ENCODE peak calls at places on chromosomes 7 and 10, in ten cellular contexts. B is prostate gland; P is epithelial cell of proximal tubule; S is spleen; E is fibroblast of pulmonary artery; O is neural crest cell; A is nephron progenitor cell; L is CD4-positive, alpha-beta T cell; V is fibroblast of lung; X is heart right ventricle. R is an unnamed sample.

GRCh38 chr7:91310829-91311460 is 46.7 kb downstream of the FZD1 start:
- DNase-seq in B (no peak), P (no peak), S (no peak), E (peak), O (no peak), A (no peak), L (no peak), V (peak), X (no peak), R (no peak)

GRCh38 chr7:1969459-1970284 is 263.1 kb downstream of the MAD1L1 start:
- DNase-seq in B (no peak), P (no peak), S (peak), E (no peak), O (no peak), A (no peak), L (no peak), V (no peak), X (no peak), R (no peak)

GRCh38 chr7:151249034-151249731 is 689 bp upstream of the SMARCD3 start:
- DNase-seq in B (peak), P (no peak), S (peak), E (peak), O (peak), A (no peak), L (no peak), V (peak), X (peak), R (peak)

GRCh38 chr7:2168612-2169312 is 64.0 kb downstream of the MAD1L1 start:
- DNase-seq in B (peak), P (peak), S (no peak), E (no peak), O (no peak), A (no peak), L (no peak), V (no peak), X (no peak), R (no peak)

GRCh38 chr10:133358162-133358919 is 522 bp upstream of the FUOM start:
- DNase-seq in B (no peak), P (no peak), S (peak), E (no peak), O (no peak), A (no peak), L (no peak), V (no peak), X (no peak), R (no peak)

GRCh38 chr7:20280475-20281351 is 50.0 kb upstream of the ITGB8 start:
- DNase-seq in B (no peak), P (no peak), S (no peak), E (peak), O (no peak), A (no peak), L (no peak), V (peak), X (no peak), R (no peak)

GRCh38 chr7:42511027-42511426 is 274.0 kb upstream of the GLI3 start:
- DNase-seq in B (no peak), P (no peak), S (no peak), E (no peak), O (no peak), A (no peak), L (no peak), V (peak), X (no peak), R (no peak)

GRCh38 chr7:24894670-24895221 is 85.2 kb downstream of the OSBPL3 start:
- DNase-seq in B (no peak), P (no peak), S (no peak), E (no peak), O (no peak), A (no peak), L (no peak), V (no peak), X (no peak), R (no peak)

GRCh38 chr7:20798081-20798693 is 11.5 kb upstream of the SP8 start:
- DNase-seq in B (peak), P (no peak), S (peak), E (no peak), O (peak), A (peak), L (no peak), V (peak), X (no peak), R (peak)

GRCh38 chr7:74585844-74586243 is 71.7 kb upstream of the GTF2I start:
- DNase-seq in B (no peak), P (no peak), S (no peak), E (no peak), O (no peak), A (no peak), L (no peak), V (no peak), X (no peak), R (no peak)

GRCh38 chr7:12719141-12719919 is 31.9 kb downstream of the ARL4A start:
- DNase-seq in B (peak), P (no peak), S (no peak), E (peak), O (no peak), A (no peak), L (no peak), V (peak), X (no peak), R (no peak)

GRCh38 chr10:123642293-123642692 is 23.9 kb upstream of the GPR26 start:
- DNase-seq in B (no peak), P (no peak), S (no peak), E (no peak), O (no peak), A (no peak), L (no peak), V (no peak), X (no peak), R (no peak)

GRCh38 chr10:44908936-44909335 is 2.2 kb upstream of the TMEM72 start:
- DNase-seq in B (no peak), P (no peak), S (no peak), E (no peak), O (no peak), A (no peak), L (no peak), V (no peak), X (no peak), R (no peak)

GRCh38 chr10:70985824-70986336 is 97.5 kb upstream of the PCBD1 start:
- DNase-seq in B (peak), P (no peak), S (peak), E (no peak), O (no peak), A (no peak), L (no peak), V (peak), X (peak), R (peak)

GRCh38 chr7:157413881-157414701 is 77.3 kb downstream of the DNAJB6 start:
- DNase-seq in B (no peak), P (no peak), S (no peak), E (no peak), O (no peak), A (no peak), L (no peak), V (no peak), X (no peak), R (no peak)

GRCh38 chr10:9814285-9814866 is 1203.3 kb upstream of the CELF2 start:
- DNase-seq in B (no peak), P (no peak), S (no peak), E (peak), O (no peak), A (no peak), L (no peak), V (peak), X (no peak), R (no peak)

GRCh38 chr7:151867912-151868804 is 8.8 kb downstream of the PRKAG2 start:
- DNase-seq in B (peak), P (no peak), S (peak), E (no peak), O (no peak), A (no peak), L (no peak), V (no peak), X (peak), R (no peak)

GRCh38 chr7:159121476-159121875 is 23.2 kb downstream of the VIPR2 start:
- DNase-seq in B (no peak), P (no peak), S (no peak), E (no peak), O (no peak), A (no peak), L (no peak), V (no peak), X (no peak), R (no peak)

GRCh38 chr7:101984141-101984879 is 166.9 kb downstream of the CUX1 start:
- DNase-seq in B (no peak), P (no peak), S (no peak), E (no peak), O (no peak), A (no peak), L (no peak), V (no peak), X (no peak), R (no peak)

GRCh38 chr7:83976302-83976701 is 218.3 kb downstream of the SEMA3A start:
- DNase-seq in B (no peak), P (no peak), S (no peak), E (peak), O (peak), A (peak), L (no peak), V (peak), X (peak), R (peak)

GRCh38 chr7:53302511-53303246 is 267.2 kb downstream of the POM121L12 start:
- DNase-seq in B (no peak), P (no peak), S (no peak), E (no peak), O (no peak), A (no peak), L (no peak), V (no peak), X (no peak), R (no peak)

GRCh38 chr7:152737833-152738232 is 21.7 kb upstream of the ACTR3B start:
- DNase-seq in B (no peak), P (no peak), S (no peak), E (no peak), O (no peak), A (no peak), L (no peak), V (no peak), X (no peak), R (no peak)

GRCh38 chr7:28759373-28760013 is 198.6 kb downstream of the TRIL start:
- DNase-seq in B (no peak), P (peak), S (no peak), E (no peak), O (no peak), A (no peak), L (no peak), V (peak), X (no peak), R (no peak)

GRCh38 chr10:60872451-60872850 is 71.5 kb downstream of the RHOBTB1 start:
- DNase-seq in B (no peak), P (no peak), S (no peak), E (no peak), O (no peak), A (no peak), L (no peak), V (no peak), X (no peak), R (no peak)

GRCh38 chr7:93115796-93116195 is 2.0 kb downstream of the SAMD9 start:
- DNase-seq in B (no peak), P (no peak), S (no peak), E (peak), O (no peak), A (no peak), L (no peak), V (peak), X (no peak), R (peak)

GRCh38 chr10:75035975-75036708 is 75.3 kb upstream of the SAMD8 start:
- DNase-seq in B (no peak), P (no peak), S (no peak), E (peak), O (no peak), A (no peak), L (no peak), V (peak), X (no peak), R (no peak)

GRCh38 chr10:6494934-6495592 is 85.0 kb downstream of the PRKCQ start:
- DNase-seq in B (no peak), P (no peak), S (no peak), E (no peak), O (no peak), A (no peak), L (peak), V (no peak), X (no peak), R (no peak)

GRCh38 chr10:5492322-5492855 is 7.0 kb downstream of the CALML5 start:
- DNase-seq in B (no peak), P (no peak), S (no peak), E (no peak), O (no peak), A (no peak), L (no peak), V (no peak), X (no peak), R (no peak)

GRCh38 chr7:71077743-71078476 is 54.0 kb upstream of the GALNT17 start:
- DNase-seq in B (no peak), P (no peak), S (no peak), E (no peak), O (no peak), A (no peak), L (no peak), V (no peak), X (no peak), R (no peak)

GRCh38 chr10:15211464-15211979 is 43.0 kb upstream of the NMT2 start:
- DNase-seq in B (no peak), P (no peak), S (no peak), E (peak), O (no peak), A (no peak), L (no peak), V (peak), X (no peak), R (no peak)

GRCh38 chr7:115354925-115355324 is 433.0 kb downstream of the MDFIC start:
- DNase-seq in B (no peak), P (no peak), S (no peak), E (no peak), O (no peak), A (no peak), L (no peak), V (no peak), X (no peak), R (no peak)

GRCh38 chr10:5958077-5958476 is 19.3 kb downstream of the IL15RA start:
- DNase-seq in B (no peak), P (no peak), S (no peak), E (no peak), O (no peak), A (no peak), L (no peak), V (peak), X (no peak), R (no peak)

GRCh38 chr7:140667476-140667875 is 5.3 kb upstream of the ADCK2 start:
- DNase-seq in B (peak), P (no peak), S (no peak), E (no peak), O (no peak), A (no peak), L (no peak), V (no peak), X (no peak), R (no peak)

GRCh38 chr10:1036341-1036791 is 10.7 kb upstream of the IDI2 start:
- DNase-seq in B (no peak), P (peak), S (no peak), E (peak), O (no peak), A (no peak), L (no peak), V (peak), X (no peak), R (peak)

GRCh38 chr7:33494473-33494872 is 365.1 kb downstream of the BBS9 start:
- DNase-seq in B (no peak), P (peak), S (no peak), E (peak), O (no peak), A (no peak), L (no peak), V (no peak), X (no peak), R (no peak)

GRCh38 chr10:84429926-84430520 is 101.6 kb downstream of the CCSER2 start:
- DNase-seq in B (peak), P (no peak), S (peak), E (peak), O (peak), A (peak), L (peak), V (peak), X (peak), R (peak)
- TF ChIP-seq CTCF in B (peak), P (peak), S (no peak), E (peak), O (peak), A (peak), L (peak), V (peak), X (peak), R (peak)

GRCh38 chr10:126234630-126235029 is 153.6 kb downstream of the ADAM12 start:
- DNase-seq in B (no peak), P (no peak), S (no peak), E (no peak), O (no peak), A (no peak), L (no peak), V (no peak), X (no peak), R (no peak)

GRCh38 chr10:126235091-126235978 is 152.9 kb downstream of the ADAM12 start:
- DNase-seq in B (no peak), P (no peak), S (no peak), E (no peak), O (no peak), A (no peak), L (no peak), V (no peak), X (no peak), R (peak)

GRCh38 chr10:126235979-126236851 is 152.1 kb downstream of the ADAM12 start:
- DNase-seq in B (no peak), P (no peak), S (no peak), E (no peak), O (no peak), A (no peak), L (no peak), V (no peak), X (no peak), R (peak)

GRCh38 chr10:126233721-126234120 is 154.6 kb downstream of the ADAM12 start:
- DNase-seq in B (no peak), P (no peak), S (no peak), E (no peak), O (no peak), A (no peak), L (no peak), V (no peak), X (no peak), R (no peak)

GRCh38 chr10:126233182-126233581 is 155.1 kb downstream of the ADAM12 start:
- DNase-seq in B (no peak), P (no peak), S (no peak), E (no peak), O (no peak), A (no peak), L (no peak), V (no peak), X (no peak), R (no peak)
- TF ChIP-seq CTCF in B (no peak), P (no peak), S (no peak), E (no peak), O (no peak), A (no peak), L (no peak), V (no peak), X (no peak), R (no peak)

DNA sequence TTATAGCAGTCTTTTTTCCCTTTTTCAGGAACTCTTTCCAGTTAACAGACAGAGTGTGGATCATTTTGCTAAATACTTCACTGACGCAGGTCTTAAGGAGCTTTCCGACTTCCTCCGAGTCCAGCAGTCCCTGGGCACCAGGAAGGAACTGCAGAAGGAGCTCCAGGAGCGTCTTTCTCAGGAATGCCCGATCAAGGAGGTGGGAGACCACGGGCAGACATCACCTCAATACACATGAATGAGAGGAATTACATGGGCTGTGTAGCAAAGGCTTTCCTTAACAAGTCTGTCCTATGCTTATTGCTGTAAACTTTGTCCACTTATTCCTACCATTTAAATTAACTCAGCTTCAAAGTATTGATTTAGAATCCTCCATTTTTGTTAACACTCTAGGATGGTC is 48.8 kb downstream of the BZW2 start:
- DNase-seq in B (no peak), P (no peak), S (no peak), E (no peak), O (no peak), A (no peak), L (no peak), V (peak), X (no peak), R (no peak)
- TF ChIP-seq CTCF in B (no peak), P (no peak), S (no peak), E (no peak), O (no peak), A (no peak), L (no peak), V (no peak), X (no peak), R (no peak)

GRCh38 chr10:80760914-80761371 is 223.2 kb downstream of the SH2D4B start:
- DNase-seq in B (no peak), P (no peak), S (no peak), E (no peak), O (no peak), A (no peak), L (no peak), V (no peak), X (no peak), R (no peak)

GRCh38 chr10:80751940-80752339 is 214.2 kb downstream of the SH2D4B start:
- DNase-seq in B (no peak), P (no peak), S (no peak), E (no peak), O (no peak), A (no peak), L (no peak), V (no peak), X (no peak), R (no peak)

DNA sequence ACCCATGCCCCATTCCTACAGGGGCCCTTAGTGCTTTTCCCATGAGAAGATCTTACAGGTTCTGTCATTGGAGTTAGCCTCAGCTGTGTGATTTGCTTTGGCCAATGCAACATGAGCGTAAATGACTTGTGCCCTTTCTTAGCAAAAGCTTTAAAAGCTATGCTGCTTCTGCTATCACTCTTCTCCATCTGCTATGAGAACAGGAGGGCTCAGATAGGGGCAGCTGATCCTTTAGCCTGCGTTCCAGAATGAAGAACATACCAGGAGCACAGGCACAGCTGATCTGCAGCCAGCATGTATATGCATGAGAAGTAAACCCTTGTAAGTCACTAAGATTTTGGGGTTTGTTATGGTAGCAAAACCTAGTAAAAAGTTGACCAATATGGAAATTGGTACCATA is 218.2 kb downstream of the SH2D4B start:
- DNase-seq in B (no peak), P (no peak), S (no peak), E (no peak), O (no peak), A (no peak), L (no peak), V (no peak), X (no peak), R (no peak)
- TF ChIP-seq CTCF in B (no peak), P (no peak), S (no peak), E (no peak), O (no peak), A (no peak), L (no peak), V (no peak), X (no peak), R (no peak)

DNA sequence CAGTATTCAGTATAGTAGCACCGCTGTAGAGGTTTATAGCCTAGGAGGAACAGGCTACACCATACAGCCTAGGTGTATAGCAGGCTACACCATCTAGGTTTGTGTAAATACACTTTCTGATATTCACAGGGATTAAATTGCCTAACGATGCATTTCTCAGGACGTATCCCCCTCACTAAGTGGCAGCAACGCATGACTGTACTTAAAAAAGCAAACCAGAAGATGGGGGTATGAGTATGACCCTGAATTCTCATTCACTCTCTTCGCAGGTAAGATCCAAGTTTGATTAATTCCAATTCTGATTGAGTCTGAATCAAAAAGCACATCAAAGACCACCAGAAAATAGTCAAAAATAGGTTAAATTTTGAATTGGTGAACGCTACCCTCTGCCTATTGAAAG is 972 bp downstream of the ORC5 start:
- DNase-seq in B (no peak), P (no peak), S (no peak), E (no peak), O (no peak), A (no peak), L (no peak), V (no peak), X (no peak), R (no peak)
- TF ChIP-seq CTCF in B (no peak), P (peak), S (no peak), E (no peak), O (no peak), A (no peak), L (no peak), V (no peak), X (no peak), R (no peak)

GRCh38 chr7:117383826-117384225 is 43.5 kb downstream of the ASZ1 start:
- DNase-seq in B (no peak), P (no peak), S (no peak), E (no peak), O (no peak), A (no peak), L (no peak), V (no peak), X (no peak), R (no peak)

GRCh38 chr7:117384693-117385092 is 42.6 kb downstream of the ASZ1 start:
- DNase-seq in B (no peak), P (no peak), S (no peak), E (no peak), O (no peak), A (no peak), L (no peak), V (no peak), X (no peak), R (no peak)

GRCh38 chr7:117381357-117381756 is 45.9 kb downstream of the ASZ1 start:
- DNase-seq in B (no peak), P (no peak), S (no peak), E (no peak), O (no peak), A (no peak), L (no peak), V (no peak), X (no peak), R (no peak)

GRCh38 chr7:117386125-117386709 is 41.1 kb downstream of the ASZ1 start:
- DNase-seq in B (no peak), P (no peak), S (no peak), E (peak), O (no peak), A (no peak), L (no peak), V (peak), X (no peak), R (no peak)

GRCh38 chr7:117385340-117386124 is 41.8 kb downstream of the ASZ1 start:
- DNase-seq in B (no peak), P (no peak), S (no peak), E (peak), O (no peak), A (no peak), L (no peak), V (peak), X (no peak), R (no peak)
- TF ChIP-seq CTCF in B (peak), P (peak), S (no peak), E (peak), O (peak), A (no peak), L (no peak), V (no peak), X (peak), R (peak)